ENCODE peak calls at places on chromosomes 2 and 18, in four cellular contexts. One of them, this sample, is unnamed.

GRCh38 chr2:109715302-109715937 is 78.7 kb upstream of the RGPD5 start:
- DNase-seq in A172: no peak
- DNase-seq in KG1: no peak
- DNase-seq in CD8-positive, alpha-beta memory T cell: no peak
- DNase-seq in this sample: no peak

GRCh38 chr2:33126973-33127372 is 180.2 kb downstream of the LTBP1 start:
- DNase-seq in CD8-positive, alpha-beta memory T cell: no peak
- DNase-seq in A172: no peak
- DNase-seq in KG1: no peak
- DNase-seq in this sample: no peak

GRCh38 chr2:133667085-133667484 is 98.8 kb upstream of the NCKAP5 start:
- DNase-seq in A172: peak
- DNase-seq in KG1: no peak
- DNase-seq in CD8-positive, alpha-beta memory T cell: no peak
- DNase-seq in this sample: no peak

GRCh38 chr2:23589739-23590138 is 204.8 kb downstream of the KLHL29 start:
- DNase-seq in KG1: no peak
- DNase-seq in A172: no peak
- DNase-seq in CD8-positive, alpha-beta memory T cell: no peak
- DNase-seq in this sample: no peak

GRCh38 chr18:63293930-63294329 is 25.6 kb downstream of the BCL2 start:
- DNase-seq in KG1: no peak
- DNase-seq in A172: no peak
- DNase-seq in CD8-positive, alpha-beta memory T cell: no peak
- DNase-seq in this sample: no peak

GRCh38 chr2:78023356-78023755 is 501.2 kb upstream of the LRRTM4 start:
- DNase-seq in A172: no peak
- DNase-seq in CD8-positive, alpha-beta memory T cell: no peak
- DNase-seq in KG1: no peak
- DNase-seq in this sample: no peak

GRCh38 chr2:64808736-64809135 is 155.0 kb upstream of the SERTAD2 start:
- DNase-seq in KG1: no peak
- DNase-seq in CD8-positive, alpha-beta memory T cell: no peak
- DNase-seq in A172: no peak
- DNase-seq in this sample: no peak

GRCh38 chr2:231929961-231930600 is 3.9 kb upstream of the NPPC start:
- DNase-seq in A172: no peak
- DNase-seq in CD8-positive, alpha-beta memory T cell: no peak
- DNase-seq in KG1: no peak
- DNase-seq in this sample: no peak

GRCh38 chr18:42976869-42977268 is 138.6 kb downstream of the RIT2 start:
- DNase-seq in CD8-positive, alpha-beta memory T cell: no peak
- DNase-seq in KG1: no peak
- DNase-seq in A172: no peak
- DNase-seq in this sample: no peak

GRCh38 chr18:54679318-54680149 is 88.5 kb downstream of the DYNAP start:
- DNase-seq in A172: peak
- DNase-seq in CD8-positive, alpha-beta memory T cell: no peak
- DNase-seq in KG1: peak
- DNase-seq in this sample: no peak

GRCh38 chr2:190714958-190715357 is 66.1 kb downstream of the NAB1 start:
- DNase-seq in CD8-positive, alpha-beta memory T cell: no peak
- DNase-seq in KG1: no peak
- DNase-seq in A172: peak
- DNase-seq in this sample: no peak

GRCh38 chr18:55839350-55839749 is 251.4 kb upstream of the TCF4 start:
- DNase-seq in A172: peak
- DNase-seq in KG1: no peak
- DNase-seq in CD8-positive, alpha-beta memory T cell: no peak
- DNase-seq in this sample: no peak

GRCh38 chr2:6470518-6470917 is 395.2 kb downstream of the CMPK2 start:
- DNase-seq in A172: no peak
- DNase-seq in KG1: no peak
- DNase-seq in CD8-positive, alpha-beta memory T cell: no peak
- DNase-seq in this sample: no peak

GRCh38 chr2:29596584-29596983 is 324.8 kb downstream of the ALK start:
- DNase-seq in CD8-positive, alpha-beta memory T cell: no peak
- DNase-seq in KG1: no peak
- DNase-seq in A172: no peak
- DNase-seq in this sample: no peak

GRCh38 chr2:208320686-208321085 is 54.6 kb downstream of the PIKFYVE start:
- DNase-seq in KG1: no peak
- DNase-seq in A172: no peak
- DNase-seq in CD8-positive, alpha-beta memory T cell: no peak
- DNase-seq in this sample: no peak

GRCh38 chr2:74576830-74577229 is 22.3 kb downstream of the DOK1 start:
- DNase-seq in CD8-positive, alpha-beta memory T cell: no peak
- DNase-seq in KG1: peak
- DNase-seq in A172: no peak
- DNase-seq in this sample: no peak

GRCh38 chr18:6039055-6039454 is 143.7 kb upstream of the TMEM200C start:
- DNase-seq in KG1: no peak
- DNase-seq in A172: no peak
- DNase-seq in CD8-positive, alpha-beta memory T cell: no peak
- DNase-seq in this sample: no peak

GRCh38 chr2:20578895-20579825 is 71.7 kb downstream of the HS1BP3 start:
- DNase-seq in KG1: no peak
- DNase-seq in CD8-positive, alpha-beta memory T cell: no peak
- DNase-seq in A172: peak
- DNase-seq in this sample: no peak

GRCh38 chr18:68549257-68549871 is 165.5 kb downstream of the TMX3 start:
- DNase-seq in A172: no peak
- DNase-seq in CD8-positive, alpha-beta memory T cell: no peak
- DNase-seq in KG1: no peak
- DNase-seq in this sample: no peak

GRCh38 chr2:82994186-82994585 is 1464.9 kb downstream of the SUCLG1 start:
- DNase-seq in KG1: no peak
- DNase-seq in A172: no peak
- DNase-seq in CD8-positive, alpha-beta memory T cell: no peak
- DNase-seq in this sample: no peak

GRCh38 chr18:63082661-63083531 is 236.7 kb downstream of the BCL2 start:
- DNase-seq in KG1: no peak
- DNase-seq in CD8-positive, alpha-beta memory T cell: no peak
- DNase-seq in A172: no peak
- DNase-seq in this sample: no peak

GRCh38 chr2:234135750-234136221 is 85.3 kb downstream of the SPP2 start:
- DNase-seq in CD8-positive, alpha-beta memory T cell: no peak
- DNase-seq in KG1: no peak
- DNase-seq in A172: peak
- DNase-seq in this sample: peak

GRCh38 chr18:2589345-2590060 is 18.1 kb downstream of the NDC80 start:
- DNase-seq in CD8-positive, alpha-beta memory T cell: no peak
- DNase-seq in A172: no peak
- DNase-seq in KG1: no peak
- DNase-seq in this sample: no peak

GRCh38 chr2:222241054-222241453 is 57.7 kb downstream of the PAX3 start:
- DNase-seq in CD8-positive, alpha-beta memory T cell: no peak
- DNase-seq in A172: no peak
- DNase-seq in KG1: no peak
- DNase-seq in this sample: no peak

GRCh38 chr18:68660355-68661183 is 54.3 kb downstream of the TMX3 start:
- DNase-seq in A172: peak
- DNase-seq in KG1: no peak
- DNase-seq in CD8-positive, alpha-beta memory T cell: no peak
- DNase-seq in this sample: no peak

GRCh38 chr18:28650860-28651259 is 473.9 kb upstream of the CDH2 start:
- DNase-seq in CD8-positive, alpha-beta memory T cell: no peak
- DNase-seq in KG1: no peak
- DNase-seq in A172: peak
- DNase-seq in this sample: no peak

GRCh38 chr2:119657486-119658145 is 21.4 kb upstream of the TMEM177 start:
- DNase-seq in A172: no peak
- DNase-seq in CD8-positive, alpha-beta memory T cell: no peak
- DNase-seq in KG1: no peak
- DNase-seq in this sample: no peak

GRCh38 chr18:61972389-61973264 is 79.8 kb upstream of the RNF152 start:
- DNase-seq in A172: no peak
- DNase-seq in KG1: no peak
- DNase-seq in CD8-positive, alpha-beta memory T cell: no peak
- DNase-seq in this sample: no peak

GRCh38 chr2:217475791-217476190 is 527.0 kb downstream of the TNS1 start:
- DNase-seq in KG1: no peak
- DNase-seq in A172: no peak
- DNase-seq in CD8-positive, alpha-beta memory T cell: no peak
- DNase-seq in this sample: no peak

This sample was measured in CD4-positive, alpha-beta T cell.